ENCODE peak calls at places on chromosomes 5 and 9, in six cellular contexts. J, D, E, Y, A and B are unnamed samples.
A peak's percentile ranks its signal among the peaks of the same experiment; 100 is the strongest.

GRCh38 chr9:109409998-109410397 is 88.1 kb downstream of the PTPN3 start:
- DNase-seq in E (no peak), J (no peak), Y (no peak), D (no peak), A (no peak), B (no peak)

GRCh38 chr9:93093081-93093448 is 3.0 kb upstream of the CARD19 start:
- DNase-seq in A (no peak), Y (peak; percentile 56), J (no peak), D (peak; percentile 46), E (no peak), B (peak; percentile 0)

GRCh38 chr5:154997746-154998145 is 15.8 kb upstream of the KIF4B start:
- DNase-seq in D (no peak), E (no peak), J (no peak), Y (no peak), A (no peak), B (no peak)

GRCh38 chr5:53549792-53550191 is 10.6 kb upstream of the NDUFS4 start:
- DNase-seq in Y (no peak), D (no peak), E (no peak), J (no peak), A (no peak), B (no peak)

GRCh38 chr5:13866792-13867191 is 77.7 kb downstream of the DNAH5 start:
- DNase-seq in A (peak; percentile 61), Y (no peak), E (no peak), J (no peak), D (no peak), B (no peak)

GRCh38 chr5:110751902-110752762 is 13.3 kb downstream of the SLC25A46 start:
- DNase-seq in A (no peak), D (no peak), E (no peak), J (no peak), Y (no peak), B (no peak)

GRCh38 chr9:28056466-28056865 is 483.2 kb upstream of the C9orf72 start:
- DNase-seq in Y (no peak), D (no peak), A (no peak), E (no peak), J (no peak), B (no peak)

GRCh38 chr5:172721455-172722308 is 49.3 kb downstream of the DUSP1 start:
- DNase-seq in J (no peak), D (peak; percentile 67), A (no peak), Y (no peak), E (no peak), B (no peak)

GRCh38 chr9:86034863-86035734 is 64.3 kb downstream of the GOLM1 start:
- DNase-seq in D (no peak), J (no peak), Y (no peak), E (no peak), A (no peak), B (peak; percentile 75)

GRCh38 chr5:67002832-67003231 is 193.8 kb downstream of the CD180 start:
- DNase-seq in E (no peak), A (no peak), J (no peak), Y (no peak), D (no peak), B (no peak)

GRCh38 chr5:180618830-180619562 is 27.7 kb upstream of the SCGB3A1 start:
- DNase-seq in J (no peak), A (peak; percentile 44), D (no peak), E (no peak), Y (no peak), B (peak; percentile 93)

GRCh38 chr9:111030492-111030891 is 7.8 kb downstream of the LPAR1 start:
- DNase-seq in A (no peak), J (no peak), D (no peak), E (no peak), Y (no peak), B (no peak)

DNA sequence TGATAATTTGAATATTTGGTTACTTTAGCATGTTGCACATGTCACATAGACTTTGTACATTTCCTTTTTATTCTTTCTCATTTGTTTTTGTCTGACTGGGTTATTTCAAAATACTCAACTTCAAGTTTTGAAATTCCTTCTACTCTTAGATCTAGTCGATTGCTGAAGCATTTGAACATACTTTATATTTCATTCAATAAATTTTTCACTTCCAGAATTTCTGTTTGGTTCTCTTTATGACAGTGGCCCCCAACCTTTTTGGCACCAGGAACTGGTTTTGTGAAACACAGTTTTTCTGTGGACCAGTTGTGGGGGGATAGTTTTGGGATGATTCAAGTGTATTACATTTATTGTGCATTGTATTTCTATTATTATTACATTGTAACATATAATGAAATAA is 119.8 kb downstream of the COX7C start:
- DNase-seq in J (no peak), D (no peak), E (no peak), Y (no peak), A (no peak), B (no peak)
- TF ChIP-seq CTCF in J (no peak), D (no peak), E (no peak), Y (no peak), A (no peak), B (no peak)

GRCh38 chr9:129875687-129876395 is 40.6 kb downstream of the USP20 start:
- DNase-seq in E (no peak), Y (no peak), D (no peak), A (no peak), J (no peak), B (peak; percentile 51)
- TF ChIP-seq CTCF in E (no peak), Y (no peak), D (no peak), A (no peak), J (no peak), B (no peak)

GRCh38 chr5:141650851-141651727 is at the start of gene FCHSD1:
- DNase-seq in E (peak; percentile 92), Y (peak; percentile 95), J (peak; percentile 88), A (peak; percentile 74), D (peak; percentile 96), B (no peak)
- TF ChIP-seq CTCF in E (no peak), Y (no peak), J (peak; percentile 37), A (no peak), D (no peak), B (no peak)

GRCh38 chr5:149731617-149732400 is 1.7 kb downstream of the PPARGC1B start:
- DNase-seq in J (no peak), E (peak; percentile 85), D (peak; percentile 96), A (peak; percentile 46), Y (peak; percentile 96), B (no peak)
- TF ChIP-seq CTCF in J (peak; percentile 32), E (no peak), D (peak; percentile 13), A (no peak), Y (no peak), B (no peak)

DNA sequence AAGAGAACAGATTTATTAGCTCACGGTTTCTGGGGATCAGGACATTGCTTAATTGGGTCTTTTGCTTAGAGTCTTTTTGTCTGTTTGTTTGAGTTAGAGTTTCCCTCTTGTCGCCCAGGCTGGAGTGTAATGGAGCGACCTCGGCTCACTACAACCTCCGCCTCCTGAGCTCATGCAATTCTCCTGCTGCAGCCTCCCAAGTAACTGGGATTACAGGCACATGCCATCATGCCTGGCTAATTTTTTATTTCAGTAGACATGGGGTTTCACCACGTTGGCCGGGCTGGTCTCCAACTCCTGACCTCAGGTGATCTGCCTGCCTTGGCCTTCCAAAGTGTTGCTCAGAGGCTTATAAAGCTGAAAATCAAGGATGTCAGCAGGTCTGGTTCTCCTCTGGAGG is 30.0 kb upstream of the GNA14 start:
- DNase-seq in D (peak; percentile 69), E (no peak), J (no peak), A (no peak), Y (peak; percentile 69), B (no peak)
- TF ChIP-seq CTCF in D (no peak), E (no peak), J (no peak), A (no peak), Y (no peak), B (no peak)